ENCODE peak calls at places on chromosomes 16 and 17, in five cellular contexts. P is A549, F is NCI-H524 treated with DMSO at 0.1 percent for 48 hours, G is NCI-H345, B is HTR-8/SVneo. W is an unnamed sample.

GRCh38 chr17:20735796-20736195 is 156.3 kb downstream of the CDRT15L2 start:
- DNase-seq in B (no peak), P (no peak), G (no peak), F (no peak), W (no peak)

GRCh38 chr16:2979669-2980226 is 498 bp downstream of the PKMYT1 start:
- DNase-seq in P (no peak), B (no peak), G (no peak), F (no peak), W (peak)

GRCh38 chr17:78923660-78924453 is 1.3 kb downstream of the TIMP2 start:
- DNase-seq in F (no peak), P (peak), B (no peak), G (peak), W (peak)

GRCh38 chr16:12162151-12162559 is 185.6 kb downstream of the SNX29 start:
- DNase-seq in B (no peak), P (no peak), F (no peak), G (no peak), W (no peak)

GRCh38 chr17:17516315-17516930 is 20.2 kb upstream of the RASD1 start:
- DNase-seq in B (no peak), P (no peak), F (peak), G (no peak), W (no peak)

GRCh38 chr17:18889658-18890057 is 31.7 kb downstream of the PRPSAP2 start:
- DNase-seq in G (no peak), F (no peak), P (no peak), B (no peak), W (peak)

GRCh38 chr17:72373910-72374741 is 253.3 kb downstream of the SOX9 start:
- DNase-seq in P (no peak), F (peak), B (no peak), G (no peak), W (peak)

GRCh38 chr16:3022208-3022696 is 1.5 kb downstream of the HCFC1R1 start:
- DNase-seq in F (no peak), P (peak), B (peak), G (peak), W (peak)

GRCh38 chr17:9576521-9577401 is at the start of gene CFAP52:
- DNase-seq in G (peak), F (peak), P (peak), B (peak), W (peak)

GRCh38 chr17:63649813-63650212 is 27.6 kb downstream of the MAP3K3 start:
- DNase-seq in G (no peak), F (no peak), B (no peak), P (no peak), W (no peak)

GRCh38 chr16:10988164-10988803 is 43.9 kb downstream of the CLEC16A start:
- DNase-seq in P (no peak), G (no peak), B (no peak), F (no peak), W (peak)

GRCh38 chr17:76382305-76382802 is 2.1 kb upstream of the SPHK1 start:
- DNase-seq in P (no peak), B (peak), G (no peak), F (no peak), W (peak)

GRCh38 chr16:12459401-12459791 is 344.3 kb downstream of the CPPED1 start:
- DNase-seq in P (no peak), B (no peak), G (no peak), F (no peak), W (no peak)

GRCh38 chr17:40458001-40458791 is 14.9 kb downstream of the IGFBP4 start:
- DNase-seq in G (no peak), F (no peak), B (peak), P (peak), W (peak)

GRCh38 chr16:4660454-4661007 is 32.8 kb upstream of the NUDT16L1 start:
- DNase-seq in G (peak), B (no peak), P (no peak), F (no peak), W (peak)

GRCh38 chr17:39306509-39307212 is 80.9 kb upstream of the STAC2 start:
- DNase-seq in F (no peak), P (no peak), G (no peak), B (no peak), W (peak)

GRCh38 chr16:30903002-30903401 is 6.6 kb downstream of the CTF1 start:
- DNase-seq in B (no peak), F (no peak), G (no peak), P (no peak), W (no peak)

GRCh38 chr17:70875729-70876344 is 706.5 kb downstream of the KCNJ2 start:
- DNase-seq in G (no peak), P (no peak), F (no peak), B (no peak), W (no peak)

GRCh38 chr16:27085182-27085581 is 18.5 kb downstream of the C16orf82 start:
- DNase-seq in P (no peak), B (no peak), F (no peak), G (no peak), W (no peak)

GRCh38 chr17:32697728-32698625 is 178.9 kb downstream of the MYO1D start:
- DNase-seq in F (no peak), G (no peak), B (no peak), P (no peak), W (peak)

GRCh38 chr17:64320613-64321553 is 57.8 kb upstream of the TEX2 start:
- DNase-seq in P (peak), F (peak), B (peak), G (peak), W (peak)

W was measured in kidney tubule cell.